ENCODE peak calls at places on chromosomes 11 and 22, in four cellular contexts. O, V, N and B are unnamed samples.
A peak's percentile ranks its signal among the peaks of the same experiment; 100 is the strongest.

GRCh38 chr11:116742104-116742503 is 30.7 kb downstream of the BUD13 start:
- DNase-seq in O (no peak), V (peak; percentile 70), N (no peak), B (no peak)

GRCh38 chr22:47123006-47123826 is 360.8 kb downstream of the TBC1D22A start:
- DNase-seq in O (no peak), N (no peak), V (no peak), B (no peak)

GRCh38 chr22:43446037-43446803 is 34.4 kb downstream of the MPPED1 start:
- DNase-seq in V (no peak), O (no peak), N (no peak), B (no peak)

GRCh38 chr11:10979529-10979928 is 121.7 kb upstream of the ZBED5 start:
- DNase-seq in N (no peak), O (no peak), V (no peak), B (no peak)

GRCh38 chr11:40215605-40216004 is 1243.8 kb downstream of the LRRC4C start:
- DNase-seq in N (no peak), O (no peak), V (no peak), B (no peak)

GRCh38 chr11:113906515-113906914 is 1.9 kb downstream of the HTR3B start:
- DNase-seq in O (no peak), N (no peak), V (no peak), B (no peak)

GRCh38 chr11:29282088-29282487 is 734.7 kb downstream of the KCNA4 start:
- DNase-seq in V (peak; percentile 97), O (no peak), N (no peak), B (no peak)

GRCh38 chr22:25447067-25447688 is 117.3 kb upstream of the GRK3 start:
- DNase-seq in V (no peak), N (no peak), O (no peak), B (no peak)

GRCh38 chr11:77497368-77497767 is 23.5 kb upstream of the PAK1 start:
- DNase-seq in O (no peak), N (no peak), V (no peak), B (no peak)

GRCh38 chr11:86800956-86801264 is 568 bp downstream of the PRSS23 start:
- DNase-seq in N (no peak), O (no peak), V (peak; percentile 29), B (no peak)

GRCh38 chr22:20567371-20567847 is 60.0 kb downstream of the MED15 start:
- DNase-seq in O (no peak), V (peak; percentile 43), N (no peak), B (no peak)

GRCh38 chr11:68463714-68464113 is 3.2 kb downstream of the PPP6R3 start:
- DNase-seq in V (no peak), N (no peak), O (no peak), B (no peak)

GRCh38 chr11:133905677-133906156 is 51.1 kb downstream of the IGSF9B start:
- DNase-seq in O (no peak), N (no peak), V (no peak), B (no peak)

GRCh38 chr11:109862808-109863207 is 230.4 kb upstream of the ZC3H12C start:
- DNase-seq in V (no peak), O (no peak), N (no peak), B (no peak)

GRCh38 chr11:2444301-2445106 is at the start of the genes KCNQ1 and TRPM5:
- DNase-seq in N (no peak), O (no peak), V (no peak), B (no peak)

GRCh38 chr11:58958500-58958899 is 19.2 kb downstream of the GLYATL1 start:
- DNase-seq in O (no peak), V (peak; percentile 3), N (no peak), B (peak; percentile 14)

GRCh38 chr22:24189249-24190158 is 8.2 kb downstream of the SUSD2 start:
- DNase-seq in O (peak; percentile 63), N (no peak), V (peak; percentile 75), B (peak; percentile 76)

GRCh38 chr11:120956710-120957500 is 67.0 kb upstream of the TBCEL start:
- DNase-seq in V (no peak), O (no peak), N (no peak), B (no peak)

GRCh38 chr11:64334764-64335741 is 5.0 kb upstream of the CCDC88B start:
- DNase-seq in O (peak; percentile 72), N (no peak), V (peak; percentile 95), B (no peak)

GRCh38 chr11:9269492-9270030 is 4.4 kb upstream of the DENND5A start:
- DNase-seq in O (no peak), V (peak; percentile 34), N (no peak), B (no peak)

GRCh38 chr22:27381552-27381951 is 420.0 kb downstream of the MN1 start:
- DNase-seq in V (no peak), O (no peak), N (no peak), B (no peak)

GRCh38 chr11:45857834-45858492 is 10.7 kb downstream of the CRY2 start:
- DNase-seq in N (no peak), O (peak; percentile 63), V (peak; percentile 73), B (peak; percentile 74)

GRCh38 chr11:33179431-33179830 is 18.2 kb upstream of the CSTF3 start:
- DNase-seq in V (peak; percentile 68), O (no peak), N (no peak), B (no peak)

GRCh38 chr11:33182246-33182878 is 21.1 kb upstream of the CSTF3 start:
- DNase-seq in V (no peak), O (no peak), N (no peak), B (no peak)

GRCh38 chr11:33177676-33178336 is 16.5 kb upstream of the CSTF3 start:
- DNase-seq in V (no peak), N (no peak), O (no peak), B (no peak)

GRCh38 chr11:33172996-33173395 is 11.7 kb upstream of the CSTF3 start:
- DNase-seq in O (no peak), N (no peak), V (peak; percentile 50), B (no peak)

DNA sequence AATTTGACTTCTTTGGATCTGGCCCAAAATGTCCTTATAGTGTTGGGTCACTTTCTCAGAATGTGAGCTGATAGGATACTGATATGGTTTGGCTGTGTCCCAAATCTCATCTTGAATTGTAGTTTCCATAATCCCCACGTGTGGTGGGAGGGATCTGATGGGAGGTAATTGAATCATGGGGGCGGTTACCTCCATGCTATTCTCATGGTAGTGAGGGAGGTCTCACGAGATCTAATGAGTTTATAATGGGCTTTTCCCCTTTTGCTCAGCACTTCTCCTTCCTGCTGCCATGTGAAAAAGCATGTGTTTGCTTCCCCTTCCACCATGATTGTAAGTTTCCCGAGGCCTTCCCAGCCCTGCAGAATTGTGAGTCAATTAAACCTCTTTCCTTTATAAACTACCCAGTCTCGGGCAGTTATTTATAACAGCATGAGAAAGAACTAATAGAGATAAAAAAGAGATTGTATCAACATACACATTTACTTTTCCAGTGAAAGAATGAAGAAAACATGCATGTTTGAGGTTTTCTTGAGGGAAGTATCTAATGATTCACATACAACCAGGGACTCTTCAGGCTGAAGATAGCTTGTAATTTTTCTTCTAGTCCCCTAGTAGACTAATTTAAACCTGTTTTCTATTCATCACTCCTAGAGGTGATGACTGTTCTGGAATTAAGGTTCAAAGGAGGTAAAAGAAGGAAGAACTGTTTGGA is 17.3 kb upstream of the CSTF3 start:
- DNase-seq in O (no peak), V (no peak), N (no peak), B (no peak)
- H3K4me3 ChIP-seq in O (no peak overlapping the region), V (no peak overlapping the region), N (no peak overlapping the region), B (no peak overlapping the region)

GRCh38 chr11:88175004-88175706 is at the start of gene RAB38:
- DNase-seq in V (no peak), O (peak; percentile 26), N (no peak), B (peak; percentile 20)
- H3K4me3 ChIP-seq in V (peak within 1 kb of the TSS; percentile 60), O (peak within 1 kb of the TSS; percentile 6), N (peak within 1 kb of the TSS; percentile 87), B (peak within 1 kb of the TSS; percentile 29)

GRCh38 chr11:122093731-122094130 is 22.3 kb downstream of the BLID start:
- DNase-seq in N (no peak), V (peak; percentile 67), O (no peak), B (no peak)
- H3K4me3 ChIP-seq in N (peak overlapping the region; percentile 25), V (no peak overlapping the region), O (no peak overlapping the region), B (no peak overlapping the region)

DNA sequence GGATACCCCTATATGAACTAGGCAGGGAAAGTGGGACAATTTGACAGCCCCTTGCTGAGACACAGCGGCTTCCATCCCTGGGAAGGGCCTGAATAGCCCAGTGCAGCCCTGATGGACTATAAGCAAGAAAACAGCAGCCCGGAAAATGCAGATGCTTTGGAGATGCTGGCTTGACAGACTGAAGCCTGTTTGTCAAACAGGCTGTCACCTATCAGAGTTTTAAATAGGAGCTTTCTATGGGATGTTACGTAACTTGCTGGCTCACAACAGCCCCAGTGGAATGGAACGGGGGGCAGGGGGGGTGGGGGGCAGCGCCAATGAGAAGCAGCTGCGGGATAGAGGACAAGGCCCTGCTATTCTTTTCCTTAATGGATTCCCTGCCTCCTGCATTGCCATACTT is 91.9 kb upstream of the NTM start:
- DNase-seq in O (no peak), N (no peak), V (no peak), B (no peak)
- H3K4me3 ChIP-seq in O (no peak overlapping the region), N (no peak overlapping the region), V (no peak overlapping the region), B (no peak overlapping the region)

GRCh38 chr22:46042786-46043185 is 65.8 kb upstream of the WNT7B start:
- DNase-seq in O (no peak), N (peak; percentile 69), V (no peak), B (no peak)
- H3K4me3 ChIP-seq in O (no peak overlapping the region), N (no peak overlapping the region), V (no peak overlapping the region), B (peak overlapping the region; percentile 66)